ENCODE peak calls at places on chromosomes 6 and 20, in four cellular contexts. E is K562, Y is HepG2, W is HEK293T. Z is an unnamed sample.

GRCh38 chr6:152085533-152085932 is 278.1 kb downstream of the ESR1 start:
- DNase-seq in E (peak; percentile 11), Y (peak; percentile 13), W (no peak), Z (no peak)

GRCh38 chr20:50070361-50070760 is 42.6 kb downstream of the UBE2V1 start:
- DNase-seq in E (peak; percentile 39), Y (peak; percentile 47), W (no peak), Z (no peak)

GRCh38 chr6:7902867-7903266 is 7.7 kb downstream of the TXNDC5 start:
- DNase-seq in E (no peak), Y (no peak), W (no peak), Z (no peak)

GRCh38 chr6:107244742-107245470 is 129.6 kb upstream of the BEND3 start:
- DNase-seq in E (no peak), Y (no peak), W (no peak), Z (no peak)

GRCh38 chr6:41200296-41200900 is 551 bp downstream of the TREML2 start:
- DNase-seq in E (peak; percentile 76), Y (no peak), W (no peak), Z (no peak)

GRCh38 chr20:51386586-51386985 is 155.9 kb downstream of the NFATC2 start:
- DNase-seq in E (no peak), Y (no peak), W (no peak), Z (no peak)

GRCh38 chr6:77470983-77471382 is 7.7 kb upstream of the HTR1B start:
- DNase-seq in E (no peak), Y (no peak), W (no peak), Z (no peak)

GRCh38 chr6:53483423-53484353 is 61.2 kb downstream of the GCLC start:
- DNase-seq in E (peak; percentile 81), Y (peak; percentile 26), W (no peak), Z (no peak)

GRCh38 chr20:19212524-19213502 is at the start of gene SLC24A3:
- DNase-seq in E (no peak), Y (peak; percentile 23), W (peak; percentile 54), Z (peak; percentile 77)

GRCh38 chr20:59735917-59736316 is 131.6 kb downstream of the PHACTR3 start:
- DNase-seq in E (no peak), Y (no peak), W (no peak), Z (no peak)

GRCh38 chr6:137883400-137883888 is 16.4 kb downstream of the TNFAIP3 start:
- DNase-seq in E (no peak), Y (no peak), W (no peak), Z (no peak)

GRCh38 chr6:15387118-15387517 is 141.2 kb downstream of the JARID2 start:
- DNase-seq in E (no peak), Y (no peak), W (no peak), Z (no peak)

GRCh38 chr6:15389759-15390723 is 144.2 kb downstream of the JARID2 start:
- DNase-seq in E (peak; percentile 75), Y (peak; percentile 60), W (peak; percentile 70), Z (peak; percentile 39)

GRCh38 chr6:15391500-15391899 is 145.6 kb downstream of the JARID2 start:
- DNase-seq in E (no peak), Y (no peak), W (no peak), Z (no peak)

GRCh38 chr6:15386756-15387112 is 140.9 kb downstream of the JARID2 start:
- DNase-seq in E (no peak), Y (no peak), W (no peak), Z (no peak)

DNA sequence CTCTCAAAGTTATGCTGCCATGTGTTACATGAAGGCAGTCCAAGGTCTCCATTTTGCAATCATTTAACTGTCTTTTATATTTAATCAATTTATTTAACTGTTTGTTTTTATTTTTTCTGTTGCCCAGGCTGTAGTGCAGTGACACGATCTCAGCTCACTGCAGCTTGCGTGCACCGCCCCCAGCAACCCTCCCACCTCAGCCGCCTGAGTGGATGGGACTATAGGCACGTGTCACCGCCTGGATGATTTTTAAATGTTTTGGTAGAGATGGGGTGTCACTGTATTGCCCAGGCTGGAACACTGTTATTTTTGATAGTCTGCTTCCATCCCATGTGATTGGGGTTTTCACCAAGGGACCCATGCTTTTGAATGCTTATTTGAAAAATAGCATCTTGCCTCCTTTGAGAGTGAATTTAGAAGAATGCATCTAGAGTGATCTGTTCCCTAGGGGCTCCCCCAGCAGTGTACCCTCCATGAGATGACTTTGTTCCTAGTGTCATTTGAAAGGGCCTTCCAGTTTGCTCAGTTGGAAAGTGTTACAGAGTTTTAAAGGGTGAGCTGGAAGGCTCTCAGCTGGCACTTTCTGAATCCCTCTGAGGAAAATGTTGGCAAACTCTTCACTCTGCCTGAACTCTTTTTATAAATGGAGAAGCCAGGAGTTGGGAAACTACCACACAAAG is 143.3 kb downstream of the JARID2 start:
- DNase-seq in E (no peak), Y (no peak), W (no peak), Z (no peak)
- TF ChIP-seq ELF4 in E (no peak), Y (no peak), W (no peak), Z (no peak)

DNA sequence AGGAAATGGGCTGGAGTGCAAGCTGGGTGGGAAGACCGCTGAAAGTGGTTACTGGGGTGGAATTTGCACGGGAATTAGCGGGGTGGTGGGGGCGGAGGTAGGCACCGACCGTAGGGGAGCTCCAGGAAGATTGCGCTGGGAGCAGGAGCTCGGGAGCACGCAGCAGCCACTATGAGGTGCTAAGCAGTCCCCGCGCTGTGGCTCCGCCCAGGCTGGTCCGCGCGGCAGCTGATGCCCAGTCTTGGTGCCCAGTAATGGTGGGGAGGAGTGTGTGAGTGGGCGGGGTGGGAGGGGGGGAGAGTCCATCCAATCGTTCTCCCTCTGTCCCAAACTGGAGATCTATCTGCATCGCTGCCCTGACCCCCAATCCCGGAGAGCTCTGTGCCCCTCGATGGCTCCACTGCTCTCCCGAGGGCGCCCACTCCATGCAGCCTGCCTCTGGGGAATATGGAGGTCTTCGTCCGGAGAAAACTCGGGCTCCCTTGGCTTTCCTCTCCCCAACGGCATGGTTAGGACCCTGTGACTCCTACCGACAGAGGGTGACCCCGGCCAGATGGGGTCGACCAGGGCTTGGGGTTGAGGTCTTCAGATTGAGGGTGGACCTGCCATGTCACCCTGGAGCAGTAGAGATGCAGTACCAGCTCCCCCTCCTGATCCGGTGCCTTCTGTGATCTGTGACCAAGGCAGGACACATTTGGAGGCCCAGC is 5.3 kb downstream of the TP53TG5 start:
- DNase-seq in E (no peak), Y (no peak), W (no peak), Z (peak; percentile 62)
- TF ChIP-seq ELF4 in E (no peak), Y (no peak), W (no peak), Z (no peak)

GRCh38 chr6:169627736-169628423 is 73.9 kb downstream of the WDR27 start:
- DNase-seq in E (no peak), Y (no peak), W (no peak), Z (no peak)
- TF ChIP-seq ELF4 in E (no peak), Y (no peak), W (no peak), Z (no peak)

GRCh38 chr20:5716953-5717352 is 33.2 kb upstream of the SHLD1 start:
- DNase-seq in E (no peak), Y (no peak), W (no peak), Z (no peak)

GRCh38 chr20:5715068-5715841 is 34.9 kb upstream of the SHLD1 start:
- DNase-seq in E (no peak), Y (no peak), W (no peak), Z (no peak)

GRCh38 chr20:5718896-5719595 is 31.2 kb upstream of the SHLD1 start:
- DNase-seq in E (no peak), Y (no peak), W (no peak), Z (no peak)

GRCh38 chr20:5710551-5710950 is 39.6 kb upstream of the SHLD1 start:
- DNase-seq in E (no peak), Y (no peak), W (no peak), Z (no peak)

DNA sequence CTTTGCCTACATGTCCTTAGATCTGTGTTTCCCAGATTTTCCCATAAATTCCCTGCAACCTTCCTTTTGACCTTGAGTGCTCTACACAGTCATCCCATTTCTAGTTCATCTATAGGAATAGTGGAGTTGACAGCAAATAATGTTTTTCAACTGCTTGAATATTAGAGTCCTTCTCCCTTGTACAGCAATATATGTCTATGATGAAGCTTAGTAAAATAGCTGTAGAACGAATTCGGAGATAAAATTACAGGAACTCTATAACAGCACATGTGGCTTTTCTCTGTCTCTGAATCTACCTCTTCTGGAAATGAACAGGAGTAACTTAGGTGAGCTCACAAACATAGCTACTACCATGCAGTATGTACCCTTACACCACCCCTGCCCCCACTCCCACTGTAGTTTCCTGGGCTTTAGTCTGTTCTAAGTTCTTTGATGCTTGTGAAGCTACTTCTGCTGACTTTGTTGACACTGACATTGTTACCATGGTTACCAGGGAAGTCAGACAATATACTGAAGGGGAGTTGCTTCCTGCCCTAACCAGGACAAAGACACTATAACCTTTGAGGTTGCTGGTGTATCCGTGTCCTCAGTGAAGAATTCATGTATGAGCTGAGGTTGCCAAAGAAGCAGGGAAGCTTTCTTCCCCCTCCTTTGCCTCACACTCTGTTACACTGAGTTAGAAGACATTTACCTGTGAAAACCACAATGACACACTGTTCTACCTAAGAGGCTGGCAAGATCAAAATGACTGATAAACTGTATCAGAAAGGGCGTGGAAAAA is 35.8 kb upstream of the SHLD1 start:
- DNase-seq in E (peak; percentile 30), Y (peak; percentile 100), W (no peak), Z (no peak)
- TF ChIP-seq ELF4 in E (no peak), Y (no peak), W (no peak), Z (no peak)

DNA sequence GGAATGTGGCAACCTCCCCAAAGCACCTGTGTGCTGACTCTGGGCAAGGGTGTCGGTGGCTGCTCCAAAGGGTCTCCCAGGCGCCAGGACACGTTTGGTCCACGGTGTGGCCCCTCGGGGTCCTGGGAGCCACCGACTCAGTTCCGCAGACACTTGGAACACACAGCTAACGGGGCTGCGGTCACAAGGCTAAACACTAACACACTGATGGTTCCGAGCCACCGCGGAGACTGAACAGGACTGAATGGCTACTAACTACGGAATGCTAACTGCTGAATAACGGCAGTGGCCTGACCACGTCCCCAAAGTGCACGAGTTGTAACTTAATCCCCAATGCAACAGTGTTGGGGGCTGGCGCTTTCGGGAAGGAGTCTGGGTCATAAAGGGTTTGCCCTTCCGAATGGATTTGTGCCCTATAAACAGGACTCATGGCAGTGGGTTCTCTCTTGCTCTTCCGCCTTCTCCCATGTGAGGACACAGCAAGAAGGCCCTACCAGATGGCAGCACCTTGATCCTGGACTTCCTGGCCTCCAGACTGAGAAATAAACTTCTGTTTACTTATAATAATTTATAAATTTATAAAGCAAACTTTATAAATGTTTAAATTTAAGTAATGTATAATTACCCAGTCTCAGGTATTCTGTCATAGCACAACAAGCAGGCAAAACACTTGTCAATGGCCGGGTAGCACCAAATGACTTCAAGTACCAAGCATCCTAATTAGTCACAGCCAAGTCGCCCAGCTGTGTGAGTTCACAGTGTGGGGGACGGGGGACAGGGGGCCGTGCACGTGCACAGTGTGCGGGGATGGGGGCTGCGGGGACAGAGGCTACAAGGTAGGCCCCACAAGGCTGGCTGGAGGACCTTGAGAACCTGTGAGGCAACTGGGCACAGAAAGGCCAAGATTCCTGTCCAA is 2.3 kb upstream of the EEF1A2 start:
- DNase-seq in E (no peak), Y (no peak), W (no peak), Z (no peak)
- TF ChIP-seq ELF4 in E (no peak), Y (no peak), W (no peak), Z (no peak)

GRCh38 chr6:166903027-166903426 is 53.3 kb downstream of the RNASET2 start:
- DNase-seq in E (no peak), Y (no peak), W (no peak), Z (no peak)
- TF ChIP-seq ELF4 in E (no peak), Y (no peak), W (no peak), Z (no peak)